ENCODE peak calls at places on chromosomes 7 and 10, in five cellular contexts. M is mesendoderm, Y is stromal cell of bone marrow, G is KG1, O is fibroblast of pulmonary artery. H is an unnamed sample.

GRCh38 chr10:43372751-43373445 is 1.5 kb downstream of the FXYD4 start:
- DNase-seq in O (no peak), Y (no peak), G (no peak), M (no peak), H (no peak)

GRCh38 chr7:130966246-130967009 is 232.4 kb upstream of the KLF14 start:
- DNase-seq in Y (peak), G (no peak), O (no peak), M (no peak), H (peak)

GRCh38 chr7:131285558-131285957 is 42.1 kb upstream of the MKLN1 start:
- DNase-seq in O (peak), G (no peak), M (no peak), Y (peak), H (no peak)

GRCh38 chr10:119737827-119738226 is 12.0 kb downstream of the INPP5F start:
- DNase-seq in O (peak), M (peak), G (no peak), Y (peak), H (peak)

GRCh38 chr7:2440608-2441245 is 35.5 kb downstream of the GRIFIN start:
- DNase-seq in O (peak), M (peak), Y (no peak), G (no peak), H (no peak)

GRCh38 chr7:157673573-157673972 is 336.8 kb downstream of the DNAJB6 start:
- DNase-seq in Y (no peak), O (no peak), G (no peak), M (no peak), H (no peak)

GRCh38 chr7:140655511-140656408 is 15.1 kb upstream of the DENND2A start:
- DNase-seq in O (no peak), G (no peak), M (no peak), Y (no peak), H (no peak)

GRCh38 chr7:85135931-85136330 is 50.9 kb downstream of the SEMA3D start:
- DNase-seq in G (no peak), M (peak), Y (no peak), O (peak), H (peak)

GRCh38 chr7:102061981-102062390 is 224.7 kb upstream of the SH2B2 start:
- DNase-seq in G (no peak), O (no peak), M (peak), Y (no peak), H (no peak)

GRCh38 chr10:51010977-51011376 is 63.3 kb upstream of the PRKG1 start:
- DNase-seq in O (peak), G (peak), Y (no peak), M (peak), H (no peak)

GRCh38 chr10:76428541-76429330 is 997.3 kb downstream of the LRMDA start:
- DNase-seq in O (peak), G (no peak), M (peak), Y (peak), H (peak)

GRCh38 chr7:106757846-106758245 is 96.9 kb upstream of the CCDC71L start:
- DNase-seq in G (no peak), Y (no peak), M (no peak), O (peak), H (no peak)

GRCh38 chr10:3786295-3786981 is 1.4 kb upstream of the KLF6 start:
- DNase-seq in Y (no peak), G (no peak), M (peak), O (peak), H (no peak)

GRCh38 chr7:39952378-39952777 is 2.3 kb downstream of the CDK13 start:
- DNase-seq in G (no peak), Y (no peak), O (peak), M (no peak), H (no peak)

GRCh38 chr7:11266101-11266500 is 292.4 kb downstream of the PHF14 start:
- DNase-seq in M (no peak), Y (no peak), O (no peak), G (no peak), H (no peak)

GRCh38 chr7:106346678-106347217 is 62.0 kb upstream of the NAMPT start:
- DNase-seq in O (peak), Y (peak), G (no peak), M (no peak), H (peak)

H was measured in astrocyte of the cerebellum.